ENCODE peak calls at places on chromosomes 11 and 22, in five cellular contexts. R is HepG2, I is H1, G is K562, V is SK-N-SH. M is an unnamed sample.

GRCh38 chr11:62201376-62201775 is 7.1 kb upstream of the SCGB2A1 start:
- DNase-seq in R (no peak), I (no peak), G (no peak), V (no peak), M (no peak)

GRCh38 chr11:124115782-124116616 is 749 bp downstream of the VWA5A start:
- DNase-seq in R (no peak), I (peak), G (no peak), V (peak), M (no peak)

GRCh38 chr22:17269607-17270261 is 50.5 kb upstream of the ADA2 start:
- DNase-seq in R (no peak), I (no peak), G (no peak), V (no peak), M (no peak)

GRCh38 chr22:39090426-39091064 is 6.5 kb upstream of the APOBEC3H start:
- DNase-seq in R (no peak), I (no peak), G (no peak), V (no peak), M (no peak)

GRCh38 chr11:17014774-17015638 is 792 bp upstream of the PLEKHA7 start:
- DNase-seq in R (peak), I (peak), G (peak), V (peak), M (no peak)

GRCh38 chr11:86571273-86571948 is 101.0 kb downstream of the ME3 start:
- DNase-seq in R (peak), I (peak), G (peak), V (peak), M (no peak)

GRCh38 chr11:73271936-73272679 is at the start of gene P2RY6:
- DNase-seq in R (peak), I (no peak), G (peak), V (peak), M (no peak)

GRCh38 chr11:125404811-125405481 is 91.1 kb downstream of the FEZ1 start:
- DNase-seq in R (peak), I (peak), G (peak), V (peak), M (no peak)

GRCh38 chr22:34902335-34902734 is 163.6 kb upstream of the ISX start:
- DNase-seq in R (no peak), I (no peak), G (no peak), V (no peak), M (no peak)

GRCh38 chr22:31350410-31350863 is 4.3 kb upstream of the PATZ1 start:
- DNase-seq in R (peak), I (no peak), G (peak), V (peak), M (no peak)

GRCh38 chr11:44290206-44290605 is 19.7 kb downstream of the ALX4 start:
- DNase-seq in R (no peak), I (no peak), G (no peak), V (no peak), M (no peak)

GRCh38 chr22:32985899-32986772 is 72.0 kb downstream of the SYN3 start:
- DNase-seq in R (peak), I (peak), G (peak), V (peak), M (no peak)

GRCh38 chr11:113779496-113779895 is at the start of gene CLDN25:
- DNase-seq in R (no peak), I (no peak), G (no peak), V (no peak), M (no peak)

GRCh38 chr11:6988506-6988905 is 31.6 kb downstream of the ZNF214 start:
- DNase-seq in R (no peak), I (no peak), G (no peak), V (no peak), M (no peak)

GRCh38 chr11:34128824-34129223 is 23.4 kb downstream of the NAT10 start:
- DNase-seq in R (no peak), I (no peak), G (no peak), V (no peak), M (no peak)

GRCh38 chr11:34126959-34127848 is 21.8 kb downstream of the NAT10 start:
- DNase-seq in R (no peak), I (no peak), G (no peak), V (no peak), M (no peak)

DNA sequence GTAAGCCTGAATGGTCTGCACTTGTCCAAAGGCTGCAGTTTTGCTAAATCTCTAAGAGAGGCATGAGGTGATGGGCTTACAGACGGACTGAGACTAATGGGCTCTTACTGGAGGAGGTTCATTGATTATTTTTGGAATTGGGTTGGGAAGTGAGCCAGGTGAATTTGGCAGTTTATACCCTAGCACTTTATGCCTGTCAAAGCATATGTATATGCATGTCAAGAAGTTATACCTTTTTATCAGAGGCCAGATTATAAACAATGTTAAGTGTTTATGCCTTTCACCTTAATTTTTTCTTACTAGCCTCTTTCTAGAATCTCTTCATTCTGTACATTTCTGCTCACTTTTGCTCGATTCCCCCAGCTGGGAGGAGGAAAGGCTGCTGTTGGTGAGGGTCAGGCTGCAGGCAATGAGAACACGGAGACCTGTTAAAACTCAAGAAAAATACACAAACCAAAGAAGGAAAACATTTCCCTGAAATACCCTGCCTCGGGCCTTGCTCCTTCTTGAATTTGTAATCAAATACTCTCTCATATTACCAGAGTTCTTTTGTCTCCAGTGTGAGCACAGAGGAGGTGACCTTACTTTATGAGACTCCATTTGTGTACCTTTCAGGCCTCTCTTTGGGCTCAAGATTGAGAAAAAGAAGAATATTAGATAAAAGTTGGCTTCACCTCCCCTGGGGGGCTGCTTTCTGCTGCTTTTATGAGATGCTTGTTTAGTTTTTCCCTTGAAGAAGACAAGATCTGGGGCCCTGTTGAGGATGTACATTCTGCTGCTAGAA is 19.6 kb downstream of the NAT10 start:
- DNase-seq in R (no peak), I (no peak), G (no peak), V (no peak), M (no peak)
- TF ChIP-seq USF2 in R (no peak), I (no peak), G (no peak), V (no peak), M (no peak)

GRCh38 chr22:27105142-27106025 is 448.0 kb downstream of the MIAT start:
- DNase-seq in R (no peak), I (no peak), G (no peak), V (no peak), M (no peak)
- TF ChIP-seq POLR2AphosphoS5 in R (no peak), I (no peak), G (no peak), V (no peak), M (no peak)

DNA sequence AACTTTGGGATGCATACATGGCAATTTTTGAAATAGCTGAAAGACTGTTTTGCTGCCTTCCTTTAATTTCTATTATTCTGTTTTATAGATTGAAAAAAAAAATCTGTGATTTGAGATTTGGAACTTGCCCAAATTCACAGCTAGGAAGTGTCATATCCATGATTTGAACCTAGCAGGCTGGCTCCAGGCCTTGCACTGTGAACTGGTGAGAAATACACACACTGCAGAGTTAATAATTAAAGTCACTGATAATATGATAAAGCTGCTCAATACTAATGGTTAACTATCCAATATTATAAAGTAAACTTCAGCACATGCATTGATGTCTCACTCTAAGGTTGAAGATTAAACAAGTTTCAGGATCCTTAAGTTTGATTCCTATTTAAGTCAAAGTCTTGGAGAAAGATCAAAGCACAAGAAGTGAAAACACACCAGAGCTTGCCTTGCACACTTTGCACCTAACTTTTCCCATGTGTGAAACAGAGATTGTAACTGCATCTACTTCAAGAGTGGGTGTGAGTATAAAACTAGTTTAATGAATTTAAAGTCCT is 150.6 kb upstream of the CCDC179 start:
- DNase-seq in R (no peak), I (no peak), G (no peak), V (no peak), M (no peak)
- TF ChIP-seq USF2 in R (no peak), I (no peak), G (no peak), V (no peak), M (no peak)

GRCh38 chr11:69035150-69035958 is 13.4 kb upstream of the TPCN2 start:
- DNase-seq in R (no peak), I (peak), G (no peak), V (no peak), M (no peak)

GRCh38 chr11:69037074-69037473 is 11.7 kb upstream of the TPCN2 start:
- DNase-seq in R (no peak), I (no peak), G (no peak), V (no peak), M (no peak)

GRCh38 chr11:69033431-69033830 is 15.3 kb upstream of the TPCN2 start:
- DNase-seq in R (no peak), I (no peak), G (no peak), V (no peak), M (no peak)

GRCh38 chr11:69034123-69034522 is 14.6 kb upstream of the TPCN2 start:
- DNase-seq in R (no peak), I (no peak), G (no peak), V (no peak), M (no peak)

DNA sequence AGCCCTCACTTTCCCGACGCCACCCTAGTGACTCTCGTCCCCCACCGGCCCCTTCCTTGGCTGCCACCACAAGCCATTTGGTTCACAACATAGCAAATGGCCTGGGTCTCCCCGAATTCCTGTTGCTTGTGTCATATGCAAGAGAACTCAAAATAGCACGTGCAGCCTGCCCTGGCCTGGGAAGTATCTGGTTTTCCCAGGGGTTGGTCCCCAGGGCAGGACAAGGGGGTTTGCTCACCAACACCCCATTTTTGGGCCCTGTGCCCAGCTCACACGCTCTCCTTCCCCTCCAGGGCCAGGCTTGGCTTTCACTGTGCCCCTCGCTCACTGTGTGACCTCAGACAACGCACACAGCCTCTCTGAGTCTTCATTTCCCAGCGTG is 12.8 kb upstream of the TPCN2 start:
- DNase-seq in R (no peak), I (no peak), G (no peak), V (no peak), M (no peak)
- TF ChIP-seq POLR2AphosphoS5 in R (no peak), I (no peak), G (no peak), V (no peak), M (no peak)